ENCODE peak calls at places on chromosomes 12 and 14, in six cellular contexts. O is MCF 10A, T is stomach, E is upper lobe of left lung, V is type B pancreatic cell, X is tibial artery. I is an unnamed sample.

GRCh38 chr12:65811968-65812700 is 12.1 kb upstream of the HMGA2 start:
- DNase-seq in V (no peak), X (no peak), O (no peak), E (no peak), T (no peak), I (no peak)

GRCh38 chr12:8033153-8034044 is 883 bp downstream of the FOXJ2 start:
- DNase-seq in O (peak), T (no peak), E (peak), V (no peak), X (peak), I (no peak)

GRCh38 chr14:77124345-77125274 is 17.0 kb downstream of the ZDHHC22 start:
- DNase-seq in X (no peak), T (peak), O (no peak), V (no peak), E (peak), I (peak)

GRCh38 chr12:69459477-69459876 is 10.7 kb upstream of the FRS2 start:
- DNase-seq in O (no peak), E (no peak), T (no peak), X (no peak), V (no peak), I (no peak)

GRCh38 chr12:53999596-54000104 is 311 bp upstream of the HOXC9 start:
- DNase-seq in O (peak), E (no peak), X (peak), V (no peak), T (no peak), I (no peak)

GRCh38 chr12:127300753-127301152 is 966.2 kb upstream of the TMEM132C start:
- DNase-seq in T (no peak), O (no peak), V (no peak), E (no peak), X (no peak), I (no peak)

GRCh38 chr14:69716483-69717187 is 50.3 kb upstream of the SRSF5 start:
- DNase-seq in X (no peak), O (peak), T (no peak), E (peak), V (no peak), I (no peak)

GRCh38 chr14:103746706-103747105 is 31.1 kb downstream of the ZFYVE21 start:
- DNase-seq in O (peak), X (no peak), T (no peak), E (no peak), V (no peak), I (no peak)

GRCh38 chr14:21997300-21997699 is 323.7 kb upstream of the OR4E1 start:
- DNase-seq in T (no peak), V (no peak), O (peak), E (no peak), X (no peak), I (no peak)

GRCh38 chr12:87467893-87468292 is 561.3 kb downstream of the C12orf50 start:
- DNase-seq in V (no peak), O (no peak), X (no peak), T (no peak), E (no peak), I (no peak)

GRCh38 chr14:59377485-59377884 is 87.7 kb downstream of the GPR135 start:
- DNase-seq in V (no peak), E (no peak), X (no peak), O (no peak), T (no peak), I (no peak)

GRCh38 chr12:12803186-12803585 is 10.0 kb upstream of the DDX47 start:
- DNase-seq in X (peak), T (peak), O (peak), E (peak), V (no peak), I (no peak)

GRCh38 chr14:50734950-50735697 is 67.0 kb upstream of the SAV1 start:
- DNase-seq in X (no peak), V (no peak), O (no peak), E (no peak), T (no peak), I (no peak)

GRCh38 chr12:81530352-81530751 is 228.8 kb downstream of the PPFIA2 start:
- DNase-seq in T (no peak), O (no peak), E (no peak), X (no peak), V (no peak), I (no peak)

GRCh38 chr14:65073605-65074201 is 28.6 kb downstream of the MAX start:
- DNase-seq in T (peak), X (no peak), O (no peak), V (no peak), E (no peak), I (no peak)

GRCh38 chr12:3233813-3234212 is 156.6 kb downstream of the TSPAN9 start:
- DNase-seq in V (no peak), O (no peak), X (no peak), E (no peak), T (no peak), I (no peak)

GRCh38 chr12:68334136-68334535 is 2.0 kb upstream of the MDM1 start:
- DNase-seq in T (no peak), X (no peak), O (no peak), V (no peak), E (peak), I (no peak)

GRCh38 chr12:60981473-60981872 is 1278.7 kb upstream of the USP15 start:
- DNase-seq in X (no peak), E (no peak), O (no peak), V (no peak), T (no peak), I (no peak)

GRCh38 chr12:62075860-62076259 is 184.3 kb upstream of the USP15 start:
- DNase-seq in E (no peak), X (no peak), V (no peak), O (no peak), T (no peak), I (no peak)

GRCh38 chr14:100547633-100548294 is 39.5 kb downstream of the BEGAIN start:
- DNase-seq in V (no peak), X (peak), O (peak), T (peak), E (peak), I (no peak)

GRCh38 chr14:91255026-91255695 is 10.7 kb upstream of the GPR68 start:
- DNase-seq in X (no peak), E (no peak), O (no peak), T (no peak), V (no peak), I (no peak)

GRCh38 chr12:86727151-86727550 is 471.0 kb upstream of the MGAT4C start:
- DNase-seq in E (no peak), O (peak), T (no peak), X (no peak), V (no peak), I (no peak)

GRCh38 chr12:113227686-113228391 is 6.6 kb downstream of the TPCN1 start:
- DNase-seq in X (no peak), E (no peak), V (no peak), O (no peak), T (no peak), I (no peak)

DNA sequence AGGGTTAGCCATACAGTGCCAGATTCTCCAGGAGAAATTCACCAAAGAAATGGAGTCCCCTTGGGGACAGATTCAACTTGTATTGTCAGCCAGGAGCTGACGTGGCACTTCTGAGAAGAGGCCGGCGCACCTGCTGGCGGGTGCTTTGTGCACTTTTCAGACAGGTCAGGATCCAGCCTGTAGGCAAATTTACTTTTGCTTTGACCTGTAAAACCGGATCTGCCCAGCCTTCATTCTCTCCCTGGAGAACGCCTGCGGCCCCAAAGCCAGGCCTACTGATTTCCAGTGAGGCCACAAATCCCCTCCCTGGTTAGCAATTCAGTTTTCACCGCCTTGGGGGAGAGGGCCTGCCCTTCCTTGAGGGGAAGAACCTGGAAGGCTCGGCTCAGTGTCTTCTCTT is 17.4 kb downstream of the P2RX4 start:
- DNase-seq in T (peak), E (peak), X (no peak), O (no peak), V (no peak), I (peak)
- TF ChIP-seq CTCF in T (no peak), E (no peak), X (no peak), O (no peak), V (no peak), I (peak)

DNA sequence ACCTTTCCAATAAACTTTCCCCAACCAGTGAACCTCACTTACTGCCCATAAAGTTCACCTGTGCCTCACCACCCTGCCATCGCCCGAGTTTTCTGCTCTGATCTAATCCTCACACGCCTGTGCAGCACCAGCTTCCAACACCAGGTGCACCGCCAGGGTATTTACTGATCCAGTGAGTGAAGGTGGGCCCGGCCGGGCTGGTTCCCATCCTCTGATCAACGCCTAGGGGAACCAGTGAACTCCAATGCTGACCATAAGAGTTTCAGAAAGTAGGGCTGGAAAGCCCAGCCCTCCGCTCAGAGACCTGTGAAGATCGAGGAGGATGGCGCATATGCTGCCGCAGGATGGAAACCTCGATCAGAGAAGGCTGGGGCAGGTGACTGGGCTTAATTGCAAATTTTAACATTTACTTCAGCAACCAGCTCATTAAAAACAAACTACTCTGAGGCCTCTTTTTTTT is 685 bp upstream of the MYL6B start:
- DNase-seq in X (no peak), V (no peak), O (peak), E (peak), T (peak), I (no peak)
- TF ChIP-seq CTCF in X (peak), V (peak), O (no peak), E (peak), T (peak), I (peak)

GRCh38 chr12:28759334-28759733 is 389.7 kb upstream of the FAR2 start:
- DNase-seq in E (no peak), X (no peak), T (no peak), V (no peak), O (peak), I (no peak)
- TF ChIP-seq CTCF in E (no peak), X (no peak), T (no peak), V (no peak), O (no peak), I (no peak)

GRCh38 chr14:87888136-87888999 is 104.6 kb downstream of the GALC start:
- DNase-seq in O (peak), E (no peak), T (no peak), X (peak), V (no peak), I (no peak)
- TF ChIP-seq CTCF in O (peak), E (no peak), T (no peak), X (peak), V (peak), I (peak)

GRCh38 chr14:93789366-93790130 is 1.3 kb upstream of the PRIMA1 start:
- DNase-seq in O (no peak), E (no peak), T (no peak), V (no peak), X (no peak), I (no peak)

GRCh38 chr14:93787465-93788306 is 599 bp downstream of the PRIMA1 start:
- DNase-seq in V (no peak), E (no peak), X (no peak), O (no peak), T (no peak), I (peak)

GRCh38 chr14:93788307-93788556 is at the start of gene PRIMA1:
- DNase-seq in E (no peak), T (no peak), O (no peak), V (no peak), X (no peak), I (no peak)

GRCh38 chr14:93790966-93791365 is 2.7 kb upstream of the PRIMA1 start:
- DNase-seq in E (no peak), V (no peak), T (no peak), O (no peak), X (no peak), I (no peak)

DNA sequence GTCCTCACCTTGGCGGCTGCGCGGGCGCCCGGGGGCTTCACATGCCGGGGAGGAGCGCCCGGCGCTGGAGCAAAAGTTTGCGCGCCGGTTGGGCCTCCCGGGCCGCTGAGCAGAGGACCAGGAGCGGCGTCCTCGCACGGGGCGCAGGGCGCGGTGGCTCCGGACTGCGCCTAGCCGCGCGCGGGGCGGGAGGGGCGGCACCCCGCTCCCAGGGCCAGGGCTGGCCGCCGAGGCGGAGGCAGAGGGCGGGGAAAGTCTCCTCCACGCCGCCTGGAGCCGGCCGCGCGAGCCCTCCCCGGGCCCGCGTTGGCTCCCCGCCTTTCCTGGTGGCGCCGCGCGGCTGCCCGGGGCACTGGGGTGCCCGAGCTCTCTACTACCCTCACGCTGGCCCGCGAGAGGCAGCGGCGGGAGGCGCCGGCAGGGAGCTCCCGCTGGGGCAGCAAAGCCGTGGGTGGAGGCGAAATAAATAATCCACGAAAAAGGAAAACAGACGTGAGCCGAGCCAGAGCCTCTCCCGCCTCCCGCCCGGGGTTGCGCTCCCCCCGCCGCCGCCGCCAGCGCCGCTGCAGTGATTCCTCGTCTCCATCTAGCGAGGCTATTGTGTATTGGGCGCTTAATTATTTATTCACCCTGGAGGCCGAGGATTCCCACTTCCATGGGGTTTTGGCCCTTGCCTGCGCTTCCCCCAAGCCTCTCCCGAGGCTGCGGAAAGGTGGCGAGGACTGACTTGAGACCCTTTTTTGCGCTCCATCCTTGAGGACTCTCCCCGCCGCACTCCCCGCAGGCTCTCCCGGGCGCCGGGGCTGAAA is 476 bp upstream of the PRIMA1 start:
- DNase-seq in X (peak), V (peak), O (peak), E (no peak), T (peak), I (peak)
- TF ChIP-seq CTCF in X (peak), V (peak), O (peak), E (no peak), T (peak), I (peak)

DNA sequence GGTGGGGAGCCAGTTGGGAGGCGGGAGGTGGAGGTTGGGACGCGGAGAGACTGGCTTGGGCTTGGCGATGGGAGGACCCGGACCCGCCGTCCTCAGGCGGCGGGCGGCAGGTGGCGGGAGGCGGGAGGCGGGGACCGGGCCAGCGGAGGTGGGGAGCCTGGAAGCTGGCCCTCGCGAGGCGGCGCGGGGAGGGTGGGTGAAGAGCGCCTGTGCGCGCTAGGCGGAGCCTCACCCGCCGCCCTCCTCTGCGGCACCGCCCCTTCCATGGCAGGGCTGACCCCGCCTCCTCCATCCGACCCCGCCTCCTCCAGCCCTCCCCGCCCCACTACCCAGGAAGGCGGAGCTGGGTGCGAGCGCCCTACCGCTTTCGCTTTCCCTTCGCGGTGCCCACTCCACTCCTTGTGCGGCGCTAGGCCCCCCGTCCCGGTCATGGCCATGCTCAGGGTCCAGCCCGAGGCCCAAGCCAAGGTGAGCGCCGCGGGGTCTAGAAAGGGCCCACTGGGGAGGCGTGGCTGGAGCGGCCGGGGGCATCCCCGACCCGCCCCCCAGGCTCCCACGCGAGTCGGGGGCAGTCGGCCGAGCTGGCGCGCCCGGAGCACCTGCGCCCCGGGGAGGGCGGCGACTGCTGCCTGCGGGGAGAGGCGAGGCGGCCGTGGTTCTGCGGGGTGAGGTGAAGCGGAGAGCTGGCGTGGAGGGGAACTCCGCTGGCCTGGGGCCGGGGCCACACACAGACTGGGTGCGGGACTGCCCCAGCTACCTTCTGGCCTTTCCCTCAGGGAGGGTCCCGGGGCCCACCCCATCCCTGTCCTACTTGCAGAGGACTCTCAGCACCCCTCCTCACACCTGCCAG is at the start of gene PSME1:
- DNase-seq in X (peak), V (peak), T (peak), O (peak), E (peak), I (peak)
- TF ChIP-seq CTCF in X (no peak), V (no peak), T (no peak), O (no peak), E (no peak), I (no peak)

I was measured in progenitor cell of endocrine pancreas.